ENCODE peak calls at places on chromosomes 12 and 14, in six cellular contexts. X is naive thymus-derived CD4-positive, alpha-beta T cell; Q is lower lobe of right lung; F is upper lobe of right lung; Z is astrocyte of the cerebellum; L is lower leg skin. A is an unnamed sample.

GRCh38 chr14:71324767-71325272 is 417.6 kb downstream of the PCNX1 start:
- DNase-seq in F (no peak), L (no peak), Z (no peak), X (peak), Q (no peak), A (no peak)

GRCh38 chr12:131005161-131006035 is 51.7 kb downstream of the ADGRD1 start:
- DNase-seq in Z (no peak), F (no peak), L (no peak), Q (no peak), X (peak), A (no peak)

GRCh38 chr12:131869871-131870418 is 24.5 kb upstream of the ULK1 start:
- DNase-seq in F (no peak), L (no peak), Q (no peak), X (no peak), Z (no peak), A (peak)

GRCh38 chr12:95838125-95838524 is 20.6 kb upstream of the SNRPF start:
- DNase-seq in X (no peak), Z (peak), Q (no peak), F (no peak), L (peak), A (no peak)

GRCh38 chr12:69510176-69510827 is 40.1 kb downstream of the FRS2 start:
- DNase-seq in Q (no peak), Z (no peak), F (no peak), X (no peak), L (no peak), A (no peak)

GRCh38 chr12:116385486-116386217 is 108.2 kb upstream of the MED13L start:
- DNase-seq in L (no peak), X (no peak), Z (no peak), Q (no peak), F (no peak), A (no peak)

GRCh38 chr12:130054803-130055202 is 107.5 kb upstream of the FZD10 start:
- DNase-seq in Q (no peak), F (peak), Z (no peak), X (no peak), L (no peak), A (no peak)

GRCh38 chr12:65779091-65779642 is 45.1 kb upstream of the HMGA2 start:
- DNase-seq in Z (no peak), L (no peak), X (no peak), Q (no peak), F (no peak), A (peak)

GRCh38 chr12:26987634-26988424 is 26.4 kb downstream of the TM7SF3 start:
- DNase-seq in Q (no peak), L (no peak), F (no peak), Z (no peak), X (no peak), A (no peak)

GRCh38 chr12:68319988-68320623 is 12.1 kb downstream of the MDM1 start:
- DNase-seq in F (no peak), Q (no peak), Z (no peak), X (no peak), L (no peak), A (peak)

GRCh38 chr12:26768611-26769603 is 64.1 kb downstream of the ITPR2 start:
- DNase-seq in Z (no peak), X (no peak), F (no peak), Q (no peak), L (no peak), A (no peak)

GRCh38 chr14:69828879-69829278 is 31.8 kb upstream of the SLC10A1 start:
- DNase-seq in F (no peak), X (no peak), Z (no peak), L (no peak), Q (no peak), A (no peak)
- H3K4me3 ChIP-seq in F (no peak), X (no peak), Z (no peak), L (no peak), Q (no peak), A (no peak)

GRCh38 chr12:22935501-22935900 is 310.5 kb downstream of the ETNK1 start:
- DNase-seq in F (no peak), X (no peak), L (no peak), Z (no peak), Q (no peak), A (no peak)

GRCh38 chr12:22938323-22938722 is 313.4 kb downstream of the ETNK1 start:
- DNase-seq in X (no peak), Q (no peak), F (no peak), Z (no peak), L (no peak), A (no peak)

DNA sequence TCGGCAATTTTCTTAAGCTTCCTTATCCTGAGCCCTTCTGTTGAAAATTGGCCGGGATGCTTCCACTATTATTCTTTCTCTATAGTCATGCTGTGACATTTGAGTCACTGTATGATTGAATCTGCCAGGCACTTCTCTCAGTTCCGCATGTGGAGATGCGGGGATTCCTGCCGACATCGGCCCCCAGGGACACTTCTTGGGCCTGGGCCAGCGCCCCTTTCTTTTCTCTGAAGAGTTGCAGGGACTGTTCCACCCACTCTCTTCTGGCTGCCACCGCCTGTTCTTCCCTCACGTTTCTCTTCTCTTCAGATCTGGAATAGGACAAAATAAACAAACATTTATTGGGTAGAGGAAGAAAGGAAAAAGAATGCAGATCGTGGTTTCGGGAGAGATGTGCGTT is 310.1 kb downstream of the ETNK1 start:
- DNase-seq in X (no peak), Q (no peak), Z (no peak), L (no peak), F (no peak), A (no peak)
- H3K4me3 ChIP-seq in X (no peak), Q (no peak), Z (no peak), L (no peak), F (no peak), A (no peak)

GRCh38 chr12:113860950-113861349 is 105.2 kb downstream of the RBM19 start:
- DNase-seq in L (no peak), Q (no peak), Z (peak), X (no peak), F (no peak), A (peak)

GRCh38 chr12:113863455-113863845 is 102.7 kb downstream of the RBM19 start:
- DNase-seq in Q (no peak), Z (no peak), L (no peak), F (no peak), X (no peak), A (no peak)

GRCh38 chr12:113860059-113860820 is 105.9 kb downstream of the RBM19 start:
- DNase-seq in X (no peak), L (no peak), Q (no peak), Z (no peak), F (no peak), A (no peak)

GRCh38 chr12:113861708-113862312 is 104.3 kb downstream of the RBM19 start:
- DNase-seq in Z (no peak), L (no peak), X (no peak), Q (no peak), F (no peak), A (no peak)

GRCh38 chr12:113862570-113863454 is 103.3 kb downstream of the RBM19 start:
- DNase-seq in Z (peak), Q (no peak), F (no peak), L (no peak), X (no peak), A (peak)
- H3K4me3 ChIP-seq in Z (no peak), Q (no peak), F (no peak), L (no peak), X (no peak), A (no peak)

DNA sequence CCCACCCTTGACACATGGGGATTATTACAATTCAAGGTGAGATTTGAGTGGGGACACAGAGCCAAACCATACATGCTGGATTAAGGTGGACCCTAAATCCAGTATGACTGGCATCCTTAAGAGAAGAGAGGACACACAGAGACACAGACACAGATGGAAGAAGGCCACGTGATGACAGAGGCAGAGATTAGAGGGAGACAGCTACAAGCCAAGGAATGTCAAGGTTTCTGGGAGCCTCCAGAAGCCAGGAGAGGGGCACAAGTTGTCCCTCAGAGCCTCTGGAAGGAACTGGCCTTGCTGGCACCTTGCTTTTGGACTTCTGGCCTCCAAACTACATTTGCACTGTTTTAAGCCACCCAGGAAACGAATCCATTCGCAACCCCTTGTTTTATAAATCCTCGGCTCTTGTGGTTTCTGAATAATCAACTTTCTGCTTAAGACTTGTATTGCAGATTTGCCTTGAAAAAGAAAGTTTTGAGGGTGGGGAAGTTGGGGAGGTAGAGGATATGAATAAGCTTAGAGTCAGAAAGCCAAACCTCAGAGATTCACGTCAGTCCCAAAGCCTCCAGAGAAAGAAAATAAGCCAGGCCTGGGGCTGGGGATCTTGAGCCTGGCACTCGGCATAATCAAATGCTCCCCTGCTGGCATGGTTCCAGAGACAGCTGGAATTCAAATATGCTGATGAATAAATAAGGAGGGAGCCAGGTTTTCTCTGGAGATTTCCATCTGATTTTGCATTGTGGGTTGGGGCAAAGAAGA is 224.2 kb upstream of the PWP1 start:
- DNase-seq in L (no peak), F (no peak), X (no peak), Z (peak), Q (no peak), A (peak)
- H3K4me3 ChIP-seq in L (no peak), F (no peak), X (no peak), Z (no peak), Q (no peak), A (no peak)